ENCODE peak calls at places on chromosomes 12 and 14, in seven cellular contexts. Y, H, Q, R, S, X and V are unnamed samples.

GRCh38 chr14:65019944-65020566 is 33.4 kb downstream of the FNTB start:
- DNase-seq in Y (peak), R (peak), X (peak), Q (peak), S (peak), H (peak), V (no peak)

GRCh38 chr12:30794591-30795409 is 40.0 kb upstream of the CAPRIN2 start:
- DNase-seq in Y (peak), X (peak), Q (peak), S (peak), R (peak), H (peak), V (no peak)

GRCh38 chr12:13313886-13314285 is 117.4 kb downstream of the EMP1 start:
- DNase-seq in Q (no peak), S (no peak), Y (no peak), H (no peak), R (no peak), X (no peak), V (no peak)

GRCh38 chr14:44914849-44915248 is 46.9 kb downstream of the KLHL28 start:
- DNase-seq in H (peak), Y (peak), S (peak), R (peak), Q (peak), X (peak), V (no peak)

GRCh38 chr14:65732112-65732511 is 319.6 kb downstream of the FUT8 start:
- DNase-seq in R (no peak), X (no peak), H (no peak), Y (peak), S (no peak), Q (no peak), V (no peak)

GRCh38 chr12:47361389-47362031 is 281.8 kb upstream of the AMIGO2 start:
- DNase-seq in H (no peak), X (no peak), S (no peak), R (no peak), Y (no peak), Q (peak), V (no peak)

GRCh38 chr14:60753264-60754126 is 18.9 kb downstream of the MNAT1 start:
- DNase-seq in S (no peak), Q (no peak), R (peak), H (peak), Y (no peak), X (no peak), V (peak)

GRCh38 chr14:29156096-29156495 is 389.5 kb downstream of the FOXG1 start:
- DNase-seq in Y (no peak), R (no peak), X (no peak), S (no peak), Q (no peak), H (no peak), V (no peak)

GRCh38 chr12:126726481-126727217 is 1540.3 kb upstream of the TMEM132C start:
- DNase-seq in Y (no peak), Q (peak), S (no peak), R (no peak), X (no peak), H (no peak), V (no peak)

GRCh38 chr12:47808049-47808448 is 11.7 kb downstream of the HDAC7 start:
- DNase-seq in R (no peak), X (peak), H (peak), S (no peak), Q (peak), Y (no peak), V (no peak)

GRCh38 chr12:110312581-110313360 is 31.7 kb downstream of the ATP2A2 start:
- DNase-seq in S (no peak), Y (peak), Q (peak), R (peak), X (peak), H (peak), V (no peak)

GRCh38 chr14:63492391-63492790 is 50.8 kb downstream of the PPP2R5E start:
- DNase-seq in S (no peak), X (peak), Y (peak), R (peak), H (peak), Q (no peak), V (no peak)

GRCh38 chr12:28767836-28768348 is 381.2 kb upstream of the FAR2 start:
- DNase-seq in R (no peak), Y (no peak), X (peak), H (peak), Q (no peak), S (no peak), V (no peak)

GRCh38 chr12:124681779-124682391 is 114.5 kb upstream of the NCOR2 start:
- DNase-seq in X (peak), Q (peak), Y (peak), R (peak), S (peak), H (peak), V (no peak)

GRCh38 chr12:109165599-109165998 is 49.2 kb downstream of the ACACB start:
- DNase-seq in Y (no peak), Q (no peak), R (peak), X (peak), S (no peak), H (peak), V (no peak)

GRCh38 chr12:131095826-131096680 is 142.3 kb downstream of the ADGRD1 start:
- DNase-seq in H (no peak), Q (no peak), S (no peak), X (no peak), R (no peak), Y (no peak), V (no peak)

GRCh38 chr12:131094831-131095805 is 141.4 kb downstream of the ADGRD1 start:
- DNase-seq in X (no peak), H (no peak), S (no peak), Q (no peak), R (no peak), Y (no peak), V (no peak)

GRCh38 chr12:131098178-131098981 is 144.7 kb downstream of the ADGRD1 start:
- DNase-seq in S (no peak), X (no peak), Y (no peak), Q (no peak), R (no peak), H (no peak), V (no peak)

GRCh38 chr12:131096681-131097181 is 143.0 kb downstream of the ADGRD1 start:
- DNase-seq in Y (no peak), Q (no peak), H (no peak), R (no peak), X (no peak), S (no peak), V (no peak)

DNA sequence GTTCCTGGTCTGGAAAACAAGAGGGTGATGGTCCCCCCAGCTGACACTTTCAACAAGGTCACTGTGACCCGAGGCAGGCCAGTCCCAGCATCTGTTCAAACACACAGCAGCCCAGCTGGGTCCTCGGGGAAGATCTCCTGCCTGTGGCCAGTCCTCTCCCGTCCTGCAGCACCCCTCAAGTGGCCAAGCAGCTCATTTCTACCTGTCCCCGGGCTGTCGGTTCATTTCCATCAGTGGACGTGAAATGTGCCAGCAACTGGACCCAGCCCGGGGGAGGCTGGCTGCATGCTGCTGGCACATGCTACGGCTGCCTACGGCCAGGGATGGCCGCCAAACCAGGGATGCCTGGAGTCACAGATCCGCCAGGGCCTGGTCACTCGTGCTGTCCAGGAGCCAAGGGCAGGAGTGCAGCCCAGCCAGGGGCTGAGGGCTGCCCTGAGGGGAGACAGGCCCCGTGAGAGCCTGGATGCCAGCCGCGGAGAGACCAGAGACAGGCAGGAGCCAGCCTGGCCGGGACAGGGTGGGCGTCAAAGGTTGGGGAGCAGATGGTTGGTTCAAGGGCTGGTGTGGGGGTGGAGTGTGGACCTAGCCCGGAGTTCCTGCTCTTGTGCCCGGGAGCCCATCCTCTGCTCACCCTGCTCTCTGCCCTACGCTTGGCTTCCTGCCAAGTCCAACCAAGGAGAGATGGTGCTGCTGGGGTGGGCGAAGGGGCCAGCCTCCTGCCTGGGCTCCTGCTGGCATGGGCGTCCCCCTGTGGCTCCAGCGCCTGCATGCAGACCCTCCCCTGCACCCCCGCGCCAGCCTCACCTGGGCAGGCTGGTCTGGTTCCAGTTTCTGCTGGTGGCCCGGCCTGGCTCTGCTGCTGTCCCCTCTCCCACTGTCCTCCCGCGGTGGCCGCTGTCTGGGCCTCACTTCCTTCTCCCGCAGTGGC is 143.8 kb downstream of the ADGRD1 start:
- DNase-seq in R (no peak), S (no peak), Q (no peak), H (no peak), Y (no peak), X (no peak), V (no peak)
- H3K9ac ChIP-seq in R (no peak), S (no peak), Q (no peak), H (no peak), Y (no peak), X (no peak), V (no peak)

DNA sequence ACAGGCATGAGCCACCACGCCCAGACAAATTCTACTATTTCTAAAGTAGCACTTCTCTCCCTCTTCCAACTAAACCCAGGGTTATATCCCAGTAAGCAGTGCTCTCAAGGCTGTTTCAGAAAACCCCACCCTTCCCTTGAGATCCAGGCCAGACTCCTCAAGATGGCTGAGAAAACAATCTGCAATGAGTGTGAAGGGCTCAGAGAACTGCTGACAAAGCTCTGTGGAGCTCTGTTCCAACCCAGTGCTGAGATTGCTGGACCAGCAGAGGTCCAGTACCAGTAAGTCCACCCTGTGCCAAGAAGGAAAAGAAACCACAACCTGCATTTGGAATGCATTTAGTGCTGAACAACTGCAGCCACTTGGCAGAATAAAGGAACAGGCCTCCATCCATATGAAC is 3.7 kb upstream of the IFFO1 start:
- DNase-seq in X (no peak), R (no peak), S (no peak), H (no peak), Q (no peak), Y (no peak), V (no peak)
- H3K9ac ChIP-seq in X (no peak), R (no peak), S (no peak), H (no peak), Q (no peak), Y (no peak), V (no peak)

DNA sequence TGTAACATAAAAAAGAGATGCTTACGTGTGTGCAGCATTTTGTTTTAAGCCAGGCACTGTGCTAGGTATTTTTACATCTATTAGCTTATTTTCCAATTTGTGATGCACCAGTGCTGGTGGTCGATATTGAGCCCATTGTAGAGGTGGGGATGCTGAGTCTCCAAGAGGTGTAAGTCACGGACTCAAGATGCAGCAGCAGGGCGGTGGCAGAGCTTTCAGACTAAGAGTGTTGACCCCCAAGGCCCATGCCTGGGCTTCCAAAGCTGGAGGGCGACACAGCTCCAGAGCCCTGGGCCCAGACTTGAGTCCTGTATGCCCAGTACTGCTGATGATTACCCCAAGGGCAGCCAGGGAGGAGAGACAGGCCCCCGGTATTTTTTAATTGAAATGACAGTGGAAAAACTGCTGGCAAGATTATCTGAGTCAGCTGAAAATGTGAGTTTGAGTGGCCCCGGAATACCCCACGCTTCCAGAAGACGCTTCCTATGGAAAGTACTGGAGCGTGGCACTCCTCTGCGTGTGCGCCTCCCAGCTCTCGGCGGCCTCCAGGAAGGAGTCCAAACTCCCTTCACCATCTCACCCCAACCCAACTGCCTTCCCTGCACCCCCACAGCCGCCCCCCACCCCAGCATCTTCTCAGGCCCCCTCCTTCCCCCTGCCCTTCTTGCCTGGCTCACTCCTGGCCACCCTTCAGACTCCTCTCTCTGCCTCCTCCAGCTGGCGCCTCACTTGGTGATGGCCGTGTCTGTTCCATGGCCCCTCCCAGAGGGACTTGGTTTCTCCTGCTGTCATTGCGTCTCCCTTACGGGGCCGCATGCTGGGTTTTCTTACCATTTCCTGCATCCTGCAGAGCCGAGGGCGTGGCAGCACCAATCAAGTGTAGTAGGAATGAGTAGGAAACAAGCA is 40.7 kb downstream of the ELK3 start:
- DNase-seq in Y (no peak), X (no peak), R (no peak), S (no peak), H (no peak), Q (no peak), V (no peak)
- H3K9ac ChIP-seq in Y (no peak), X (peak), R (no peak), S (no peak), H (no peak), Q (no peak), V (no peak)

GRCh38 chr12:130850418-130851021 is 11.5 kb upstream of the STX2 start:
- DNase-seq in Q (no peak), X (no peak), H (no peak), R (no peak), Y (no peak), S (no peak), V (no peak)
- H3K9ac ChIP-seq in Q (no peak), X (no peak), H (no peak), R (no peak), Y (no peak), S (no peak), V (no peak)